ENCODE peak calls at places on chromosomes 11 and 22, in ten cellular contexts. N is EH; R is posterior vena cava; X is AG08395; C is effector CD4-positive, alpha-beta T cell; F is endothelial cell; K is naive B cell; Z is mucosa of gallbladder; Q is foreskin fibroblast; M is activated CD4-positive, alpha-beta T cell treated with anti-CD3 and anti-CD28 coated beads, Interleukin-2, amount 10 ng/mL, durations not matched to agents 7 days and 5 days. A is an unnamed sample.

GRCh38 chr11:64918056-64918455 is 1.0 kb upstream of the ATG2A start:
- DNase-seq in N (peak; percentile 72), R (no peak), X (peak; percentile 33), C (no peak), F (no peak), K (no peak), Z (no peak), Q (peak; percentile 50), M (no peak), A (no peak)

GRCh38 chr22:36021649-36022048 is 7.0 kb downstream of the RBFOX2 start:
- DNase-seq in N (peak; percentile 18), R (no peak), X (no peak), C (no peak), F (no peak), K (no peak), Z (no peak), Q (no peak), M (no peak), A (no peak)

GRCh38 chr11:88195908-88196307 is 20.7 kb upstream of the RAB38 start:
- DNase-seq in N (no peak), R (no peak), X (no peak), C (no peak), F (no peak), K (no peak), Z (no peak), Q (no peak), M (no peak), A (no peak)

GRCh38 chr11:74138572-74138971 is 32.2 kb downstream of the C2CD3 start:
- DNase-seq in N (peak; percentile 98), R (no peak), X (peak; percentile 86), C (no peak), F (no peak), K (no peak), Z (peak; percentile 61), Q (peak; percentile 93), M (no peak), A (no peak)

GRCh38 chr22:24506802-24507438 is 11.8 kb downstream of the UPB1 start:
- DNase-seq in N (peak; percentile 56), R (no peak), X (peak; percentile 31), C (no peak), F (no peak), K (no peak), Z (no peak), Q (no peak), M (no peak), A (no peak)

GRCh38 chr11:62905286-62905685 is 15.9 kb downstream of the CHRM1 start:
- DNase-seq in N (no peak), R (no peak), X (no peak), C (no peak), F (no peak), K (no peak), Z (no peak), Q (no peak), M (no peak), A (no peak)

GRCh38 chr11:113752932-113753331 is 20.6 kb downstream of the ZW10 start:
- DNase-seq in N (no peak), R (no peak), X (no peak), C (no peak), F (no peak), K (no peak), Z (no peak), Q (no peak), M (no peak), A (no peak)

GRCh38 chr22:50014053-50014501 is 1.5 kb upstream of the IL17REL start:
- DNase-seq in N (no peak), R (peak; percentile 73), X (no peak), C (no peak), F (no peak), K (no peak), Z (no peak), Q (no peak), M (no peak), A (no peak)

A was measured in frontal cortex.